ENCODE peak calls at places on chromosomes 3 and 15, in nine cellular contexts. L, Z, Q, I, E, M, V, O and P are unnamed samples.
A peak's percentile ranks its signal among the peaks of the same experiment; 100 is the strongest.

GRCh38 chr3:110995461-110996226 is 76.0 kb upstream of the NECTIN3 start:
- DNase-seq in E (no peak), V (no peak), M (peak; percentile 47), O (no peak), Z (no peak), L (no peak), Q (no peak), I (no peak), P (no peak)

GRCh38 chr3:196643201-196643749 is 3.8 kb downstream of the NRROS start:
- DNase-seq in Q (no peak), Z (no peak), O (no peak), V (no peak), E (no peak), M (no peak), I (no peak), L (no peak), P (peak; percentile 85)

GRCh38 chr3:42051384-42052131 is 39.6 kb upstream of the TRAK1 start:
- DNase-seq in O (no peak), M (no peak), Z (no peak), Q (no peak), E (no peak), I (no peak), L (no peak), V (no peak), P (no peak)

GRCh38 chr3:52428151-52429005 is 16.5 kb downstream of the SEMA3G start:
- DNase-seq in E (peak; percentile 70), M (peak; percentile 84), Z (peak; percentile 35), V (peak; percentile 72), O (peak; percentile 69), L (no peak), Q (no peak), I (no peak), P (no peak)

GRCh38 chr3:149473314-149473990 is 1.0 kb upstream of the TM4SF4 start:
- DNase-seq in O (peak; percentile 23), Q (no peak), L (no peak), I (no peak), Z (peak; percentile 43), V (peak; percentile 80), E (peak; percentile 86), M (peak; percentile 80), P (no peak)

GRCh38 chr15:38589502-38589901 is 24.9 kb upstream of the RASGRP1 start:
- DNase-seq in Q (no peak), E (no peak), M (peak; percentile 76), L (no peak), I (no peak), Z (no peak), O (peak; percentile 77), V (no peak), P (no peak)

GRCh38 chr3:57983734-57984518 is 24.3 kb upstream of the FLNB start:
- DNase-seq in O (peak; percentile 61), E (peak; percentile 58), V (peak; percentile 51), L (no peak), I (peak; percentile 63), Q (peak; percentile 60), Z (peak; percentile 75), M (peak; percentile 83), P (peak; percentile 77)

GRCh38 chr15:47708116-47708515 is 9.2 kb upstream of the SEMA6D start:
- DNase-seq in I (no peak), E (no peak), Q (no peak), L (no peak), O (no peak), V (no peak), Z (no peak), M (no peak), P (no peak)

GRCh38 chr15:91853968-91854943 is 748 bp downstream of the SLCO3A1 start:
- DNase-seq in I (peak; percentile 74), L (peak; percentile 39), Z (peak; percentile 24), E (peak; percentile 42), M (peak; percentile 49), V (peak; percentile 74), O (no peak), Q (peak; percentile 78), P (peak; percentile 35)